ENCODE peak calls at places on chromosomes 13 and 19, in four cellular contexts. Q, I, M and D are unnamed samples.

GRCh38 chr19:41882568-41883462 is at the start of gene ARHGEF1:
- DNase-seq in Q (peak; percentile 71), M (no peak), I (peak; percentile 77), D (no peak)

GRCh38 chr19:4455742-4456565 is 1.6 kb downstream of the UBXN6 start:
- DNase-seq in Q (no peak), I (no peak), M (peak; percentile 78), D (peak; percentile 79)

GRCh38 chr19:3359850-3360493 is 6.4 kb upstream of the NFIC start:
- DNase-seq in I (peak; percentile 50), M (no peak), Q (no peak), D (no peak)

GRCh38 chr13:20525601-20526544 is at the start of gene CRYL1:
- DNase-seq in M (peak; percentile 65), I (peak; percentile 77), Q (peak; percentile 73), D (peak; percentile 48)

GRCh38 chr19:46678110-46678732 is 17.2 kb upstream of the DACT3 start:
- DNase-seq in I (peak; percentile 72), Q (no peak), M (peak; percentile 16), D (no peak)

GRCh38 chr13:75704194-75704941 is 68.2 kb downstream of the LMO7 start:
- DNase-seq in Q (no peak), I (no peak), M (peak; percentile 47), D (peak; percentile 86)

GRCh38 chr13:110092869-110093268 is 214.1 kb downstream of the COL4A1 start:
- DNase-seq in I (no peak), Q (no peak), M (peak; percentile 67), D (peak; percentile 72)

GRCh38 chr13:92843549-92843948 is 383.1 kb upstream of the GPC6 start:
- DNase-seq in M (peak; percentile 76), I (peak; percentile 26), Q (no peak), D (peak; percentile 60)

GRCh38 chr19:16470541-16470910 is 1.2 kb downstream of the EPS15L1 start:
- DNase-seq in Q (no peak), M (no peak), I (no peak), D (no peak)

GRCh38 chr13:61918841-61919240 is 503.2 kb upstream of the PCDH20 start:
- DNase-seq in I (no peak), Q (no peak), M (no peak), D (no peak)

GRCh38 chr19:41995959-41996797 is 2.1 kb upstream of the ATP1A3 start:
- DNase-seq in I (peak; percentile 34), Q (no peak), M (no peak), D (no peak)

GRCh38 chr13:98240974-98241373 is 63.9 kb upstream of the RNF113B start:
- DNase-seq in Q (no peak), M (no peak), I (no peak), D (no peak)

GRCh38 chr13:97279913-97280312 is 57.8 kb downstream of the MBNL2 start:
- DNase-seq in M (peak; percentile 45), Q (no peak), I (no peak), D (peak; percentile 74)

GRCh38 chr13:25406377-25406776 is 34.6 kb downstream of the ATP8A2 start:
- DNase-seq in I (no peak), M (no peak), Q (no peak), D (no peak)

GRCh38 chr13:111296417-111296816 is 24.0 kb upstream of the TEX29 start:
- DNase-seq in M (no peak), I (no peak), Q (no peak), D (no peak)

GRCh38 chr13:36673838-36674326 is at the start of gene SERTM1:
- DNase-seq in I (no peak), Q (no peak), M (peak; percentile 8), D (peak; percentile 16)

GRCh38 chr13:20779405-20779804 is 5.6 kb upstream of the EEF1AKMT1 start:
- DNase-seq in M (no peak), I (no peak), Q (no peak), D (no peak)

DNA sequence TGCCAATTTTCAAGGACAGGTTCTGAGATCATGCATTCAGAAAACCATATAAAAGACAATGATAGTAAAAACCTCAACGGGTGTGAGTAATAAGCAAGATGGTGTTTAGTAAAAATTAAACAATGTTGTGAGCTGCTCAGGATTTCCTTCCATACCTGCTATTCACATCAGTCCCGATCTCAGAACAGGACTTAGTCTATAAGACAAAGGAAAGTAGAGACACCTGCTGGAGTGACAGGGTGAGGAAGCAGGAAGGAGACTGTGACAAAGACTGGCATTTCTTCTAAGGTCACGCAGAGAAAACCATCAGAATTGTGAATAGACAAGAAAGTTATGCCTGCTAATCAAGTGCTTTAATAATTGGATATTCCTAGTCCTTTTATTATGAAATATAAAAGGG is 648.0 kb downstream of the DACH1 start:
- DNase-seq in I (peak; percentile 45), Q (no peak), M (no peak), D (no peak)
- TF ChIP-seq CTCF in I (peak; percentile 25), Q (no peak), M (no peak), D (no peak)

GRCh38 chr13:48042889-48043288 is 5.4 kb downstream of the NUDT15 start:
- DNase-seq in I (no peak), M (no peak), Q (no peak), D (no peak)

GRCh38 chr13:48037346-48038173 is at the start of gene NUDT15:
- DNase-seq in Q (peak; percentile 94), M (peak; percentile 98), I (peak; percentile 99), D (peak; percentile 96)

GRCh38 chr13:48040059-48040458 is 2.5 kb downstream of the NUDT15 start:
- DNase-seq in Q (no peak), I (no peak), M (no peak), D (no peak)

GRCh38 chr13:48043789-48044503 is 6.4 kb downstream of the NUDT15 start:
- DNase-seq in M (peak; percentile 71), I (peak; percentile 16), Q (no peak), D (peak; percentile 72)

DNA sequence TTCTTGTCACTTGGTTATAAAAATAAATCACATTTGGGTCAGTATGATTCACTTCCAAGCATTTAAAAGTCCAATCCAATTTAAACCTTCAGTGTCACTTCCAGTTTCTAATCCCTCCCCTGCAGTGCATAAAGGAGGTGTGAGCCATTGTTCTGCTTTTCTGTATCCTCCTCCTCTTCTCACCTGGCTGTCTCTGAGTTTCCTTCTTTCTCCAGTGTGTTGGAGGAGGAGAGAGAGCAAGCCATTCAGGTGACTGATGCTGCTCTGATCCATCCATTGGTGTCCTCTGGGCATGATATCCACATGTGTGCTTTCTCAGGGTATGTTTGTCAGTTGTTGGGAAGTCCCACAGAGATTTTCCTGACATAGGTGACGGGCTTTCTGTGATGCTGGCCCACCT is 1.2 kb downstream of the NUDT15 start:
- DNase-seq in M (no peak), Q (no peak), I (peak; percentile 24), D (no peak)
- H3K4me3 ChIP-seq in M (peak overlapping the region; percentile 72), Q (no peak overlapping the region), I (peak overlapping the region; percentile 85), D (no peak overlapping the region)

DNA sequence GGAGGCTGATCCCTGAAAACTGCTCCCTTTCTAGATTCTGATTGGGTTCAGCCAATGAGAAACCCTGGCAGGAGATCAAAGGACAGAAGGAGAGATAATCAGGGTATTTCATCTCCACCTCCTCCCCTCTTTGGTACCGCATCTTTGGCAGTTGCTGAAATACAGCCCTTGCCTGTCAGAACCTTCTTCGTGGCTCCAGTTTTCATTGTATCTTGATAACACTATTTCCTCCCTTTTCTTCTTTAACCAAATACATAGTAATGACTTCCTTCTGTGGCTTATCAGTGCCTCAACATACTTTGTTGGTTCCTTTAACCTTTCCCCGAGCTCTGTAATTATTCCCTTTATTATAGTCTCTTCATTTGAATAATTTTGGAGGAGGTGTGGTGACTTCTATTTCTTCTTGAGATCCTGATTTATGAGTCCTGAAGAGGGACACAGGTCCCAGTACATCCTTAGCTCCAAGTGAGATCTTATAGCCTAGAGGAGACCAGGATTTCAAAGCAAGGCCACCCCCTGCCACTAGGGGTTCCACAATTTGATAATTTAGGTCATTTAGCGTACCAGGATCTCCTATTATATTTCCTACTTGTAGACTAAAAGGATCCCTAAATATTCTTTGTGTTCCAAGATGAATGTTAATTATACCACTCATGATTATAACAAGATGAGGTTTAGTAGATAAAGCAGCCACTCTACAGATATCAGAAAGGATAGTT is 98.0 kb downstream of the EDNRB start:
- DNase-seq in Q (no peak), I (no peak), M (no peak), D (no peak)
- TF ChIP-seq CTCF in Q (no peak), I (peak; percentile 21), M (peak; percentile 16), D (peak; percentile 20)

GRCh38 chr19:35294859-35295258 is 2.9 kb downstream of the MAG start:
- DNase-seq in I (no peak), M (no peak), Q (no peak), D (no peak)
- H3K4me3 ChIP-seq in I (no peak overlapping the region), M (no peak overlapping the region), Q (no peak overlapping the region), D (no peak overlapping the region)